ENCODE peak calls at places on chromosome 17, in ten cellular contexts. L, O, K, U, R, T, V, G, Y and M are unnamed samples.

GRCh38 chr17:48442819-48443218 is 12.8 kb upstream of the SKAP1 start:
- DNase-seq in U (no peak), R (no peak), K (no peak), Y (no peak), L (no peak), T (no peak), G (no peak), V (peak), O (no peak), M (no peak)

GRCh38 chr17:75011788-75012319 is 616 bp upstream of the MRPL58 start:
- DNase-seq in O (no peak), G (no peak), L (peak), Y (no peak), R (no peak), T (no peak), V (peak), U (peak), K (peak), M (no peak)

GRCh38 chr17:27506348-27507218 is 50.3 kb downstream of the KSR1 start:
- DNase-seq in R (no peak), G (no peak), Y (peak), K (no peak), V (peak), U (no peak), L (no peak), O (peak), T (no peak), M (no peak)

GRCh38 chr17:32187276-32187675 is 45.0 kb downstream of the RHOT1 start:
- DNase-seq in R (no peak), Y (no peak), T (no peak), U (no peak), O (no peak), K (no peak), V (peak), L (no peak), G (no peak), M (no peak)

GRCh38 chr17:8290043-8290442 is 1.6 kb downstream of the RANGRF start:
- DNase-seq in R (no peak), O (no peak), K (no peak), T (no peak), Y (no peak), L (no peak), G (no peak), V (peak), U (no peak), M (no peak)

GRCh38 chr17:55281592-55282378 is 17.0 kb downstream of the HLF start:
- DNase-seq in R (no peak), L (no peak), U (no peak), Y (no peak), K (no peak), T (no peak), O (no peak), G (no peak), V (no peak), M (no peak)

GRCh38 chr17:74960739-74961342 is 11.7 kb downstream of the HID1 start:
- DNase-seq in K (peak), U (no peak), G (no peak), O (peak), R (peak), T (peak), L (peak), Y (peak), V (no peak), M (no peak)

GRCh38 chr17:75773121-75773807 is 8.3 kb upstream of the GALK1 start:
- DNase-seq in Y (no peak), V (no peak), O (no peak), G (no peak), U (peak), K (no peak), T (no peak), R (no peak), L (no peak), M (no peak)

GRCh38 chr17:58759522-58759921 is 3.9 kb downstream of the PPM1E start:
- DNase-seq in O (no peak), U (no peak), V (no peak), Y (no peak), R (no peak), G (no peak), T (no peak), L (no peak), K (no peak), M (no peak)

GRCh38 chr17:78986048-78986648 is 6.4 kb upstream of the LGALS3BP start:
- DNase-seq in Y (no peak), O (no peak), U (peak), V (peak), G (no peak), L (no peak), T (peak), R (no peak), K (peak), M (no peak)

GRCh38 chr17:81380682-81381518 is 14.4 kb upstream of the BAHCC1 start:
- DNase-seq in K (no peak), O (no peak), Y (peak), U (peak), L (no peak), R (no peak), T (no peak), G (no peak), V (no peak), M (no peak)
- TF ChIP-seq CTCF in K (no peak), O (no peak), Y (no peak), U (no peak), L (no peak), R (no peak), T (no peak), G (no peak), V (no peak), M (no peak)

GRCh38 chr17:17216236-17216635 is 10.1 kb upstream of the PLD6 start:
- DNase-seq in U (no peak), Y (no peak), T (no peak), O (no peak), R (no peak), K (no peak), G (no peak), L (no peak), V (no peak), M (no peak)

GRCh38 chr17:17213775-17214174 is 7.6 kb upstream of the PLD6 start:
- DNase-seq in T (no peak), U (no peak), G (no peak), R (no peak), O (no peak), L (no peak), K (no peak), V (no peak), Y (no peak), M (no peak)

GRCh38 chr17:17215575-17215974 is 9.4 kb upstream of the PLD6 start:
- DNase-seq in Y (no peak), O (no peak), T (no peak), U (no peak), V (no peak), K (no peak), L (no peak), G (no peak), R (no peak), M (no peak)

GRCh38 chr17:17214646-17215436 is 8.7 kb upstream of the PLD6 start:
- DNase-seq in U (no peak), V (no peak), T (no peak), L (no peak), O (no peak), R (no peak), K (no peak), G (no peak), Y (no peak), M (no peak)

DNA sequence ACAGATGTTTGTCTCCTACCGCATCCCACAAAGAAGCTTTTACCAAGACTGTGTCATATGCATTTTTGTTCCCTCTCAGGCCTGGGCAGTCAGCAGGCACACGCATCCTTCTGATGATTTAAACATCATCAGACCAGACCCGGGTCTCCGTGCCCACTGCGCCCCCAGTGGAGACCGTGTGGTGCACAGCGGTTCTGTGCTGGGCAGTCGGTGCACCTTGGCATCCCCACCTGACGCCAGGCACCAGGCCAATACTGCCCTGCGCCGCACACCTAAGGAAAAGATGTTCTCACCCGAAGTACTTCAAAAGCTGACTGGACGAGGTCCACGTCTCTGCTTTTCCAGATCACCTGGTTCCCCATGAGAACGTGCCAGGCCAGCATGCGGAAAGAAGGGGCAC is 10.6 kb upstream of the PLD6 start:
- DNase-seq in T (no peak), U (no peak), O (no peak), Y (no peak), R (no peak), L (no peak), V (no peak), K (no peak), G (no peak), M (no peak)
- TF ChIP-seq CTCF in T (no peak), U (no peak), O (no peak), Y (peak), R (no peak), L (no peak), V (peak), K (no peak), G (no peak), M (no peak)

GRCh38 chr17:67385122-67385988 is 8.3 kb downstream of the PITPNC1 start:
- DNase-seq in Y (peak), L (no peak), V (no peak), G (no peak), K (no peak), U (no peak), T (no peak), O (no peak), R (no peak), M (no peak)
- TF ChIP-seq CTCF in Y (no peak), L (no peak), V (no peak), G (no peak), K (no peak), U (no peak), T (no peak), O (no peak), R (no peak), M (no peak)

GRCh38 chr17:50139185-50139783 is 9.3 kb upstream of the SAMD14 start:
- DNase-seq in Y (no peak), K (no peak), R (no peak), G (no peak), O (no peak), T (no peak), L (no peak), U (no peak), V (no peak), M (no peak)
- TF ChIP-seq CTCF in Y (no peak), K (no peak), R (no peak), G (no peak), O (no peak), T (no peak), L (no peak), U (no peak), V (no peak), M (no peak)

GRCh38 chr17:67562036-67562435 is 155.7 kb upstream of the NOL11 start:
- DNase-seq in V (no peak), G (no peak), T (no peak), O (no peak), Y (peak), K (no peak), R (no peak), L (no peak), U (no peak), M (no peak)

GRCh38 chr17:67557052-67557845 is 160.5 kb upstream of the NOL11 start:
- DNase-seq in R (no peak), G (no peak), V (no peak), Y (peak), T (no peak), K (no peak), U (no peak), L (no peak), O (no peak), M (no peak)

GRCh38 chr17:67557921-67558320 is 159.8 kb upstream of the NOL11 start:
- DNase-seq in R (no peak), U (no peak), G (no peak), Y (peak), L (no peak), V (no peak), T (no peak), K (no peak), O (no peak), M (no peak)

GRCh38 chr17:67558740-67559380 is 158.9 kb upstream of the NOL11 start:
- DNase-seq in V (no peak), U (no peak), T (no peak), G (no peak), L (no peak), K (no peak), Y (peak), O (no peak), R (no peak), M (no peak)

DNA sequence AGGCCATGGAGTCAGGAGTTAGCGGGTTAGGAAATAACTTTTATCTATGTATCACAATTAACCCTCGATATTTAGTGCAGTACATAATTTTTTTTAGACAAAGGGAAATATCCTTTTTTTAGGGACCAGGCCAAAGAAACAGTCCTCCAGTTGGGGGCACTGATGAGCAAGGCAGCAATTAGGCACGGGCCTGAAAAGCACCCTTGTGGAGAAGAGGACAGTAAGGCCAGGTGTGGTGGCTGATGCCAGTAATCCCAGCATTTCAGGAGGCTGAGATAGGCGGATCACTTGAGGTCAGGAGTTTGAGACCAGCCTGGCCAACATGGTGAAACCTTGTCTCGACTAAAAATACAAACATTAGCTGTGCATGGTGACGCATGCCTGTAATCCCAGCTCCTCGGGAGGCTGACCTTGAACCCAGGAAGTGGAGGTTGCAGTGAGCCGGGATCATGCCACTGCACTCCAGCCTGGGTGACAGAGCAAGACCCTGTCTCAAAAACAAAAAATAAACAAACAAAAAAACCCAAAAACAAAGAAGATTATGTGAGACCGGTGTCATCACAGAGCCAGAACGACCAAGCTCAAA is 158.3 kb upstream of the NOL11 start:
- DNase-seq in O (peak), T (peak), U (no peak), L (no peak), V (peak), K (no peak), R (no peak), Y (peak), G (no peak), M (no peak)
- TF ChIP-seq CTCF in O (peak), T (peak), U (no peak), L (no peak), V (peak), K (peak), R (peak), Y (peak), G (peak), M (no peak)

GRCh38 chr17:39672522-39673334 is 4.5 kb downstream of the PNMT start:
- DNase-seq in K (no peak), L (no peak), Y (no peak), U (no peak), R (no peak), V (no peak), O (no peak), T (no peak), G (no peak), M (no peak)
- TF ChIP-seq CTCF in K (peak), L (peak), Y (peak), U (no peak), R (no peak), V (no peak), O (no peak), T (peak), G (no peak), M (peak)

GRCh38 chr17:795276-795675 is 13.1 kb downstream of the MRM3 start:
- DNase-seq in G (no peak), O (no peak), T (no peak), Y (no peak), K (no peak), L (no peak), U (no peak), V (no peak), R (no peak), M (no peak)

GRCh38 chr17:794876-795275 is 12.7 kb downstream of the MRM3 start:
- DNase-seq in T (peak), U (peak), L (peak), G (no peak), Y (peak), K (peak), O (peak), V (peak), R (peak), M (no peak)

GRCh38 chr17:791807-792206 is 9.7 kb downstream of the MRM3 start:
- DNase-seq in O (no peak), R (no peak), L (no peak), G (no peak), V (no peak), U (no peak), K (no peak), Y (peak), T (no peak), M (no peak)

GRCh38 chr17:789160-789840 is 7.1 kb downstream of the MRM3 start:
- DNase-seq in K (no peak), V (no peak), Y (no peak), T (no peak), U (no peak), L (no peak), R (no peak), O (no peak), G (no peak), M (no peak)

DNA sequence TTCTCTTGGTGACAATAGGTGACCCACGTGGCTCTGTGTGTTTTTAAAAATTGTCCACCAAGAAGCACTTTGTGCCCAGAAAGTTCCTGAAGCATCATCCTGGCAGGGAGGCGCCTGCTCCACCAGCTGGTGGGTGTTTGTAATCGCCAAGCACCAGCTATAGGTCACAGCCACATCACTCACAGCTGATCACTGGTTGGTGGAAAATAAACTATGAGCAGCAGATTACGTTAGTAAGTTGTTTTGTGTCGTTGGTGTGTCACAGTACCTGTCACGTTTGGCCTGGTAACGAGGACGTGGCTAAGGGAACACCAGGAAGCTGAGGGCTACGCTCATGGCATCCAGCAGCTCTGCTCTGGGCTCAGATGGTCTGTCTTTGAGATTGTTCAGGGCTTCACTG is 10.1 kb downstream of the MRM3 start:
- DNase-seq in T (peak), R (no peak), K (no peak), V (no peak), O (no peak), L (no peak), Y (peak), U (no peak), G (no peak), M (no peak)
- TF ChIP-seq CTCF in T (no peak), R (no peak), K (no peak), V (peak), O (no peak), L (no peak), Y (peak), U (no peak), G (no peak), M (no peak)

DNA sequence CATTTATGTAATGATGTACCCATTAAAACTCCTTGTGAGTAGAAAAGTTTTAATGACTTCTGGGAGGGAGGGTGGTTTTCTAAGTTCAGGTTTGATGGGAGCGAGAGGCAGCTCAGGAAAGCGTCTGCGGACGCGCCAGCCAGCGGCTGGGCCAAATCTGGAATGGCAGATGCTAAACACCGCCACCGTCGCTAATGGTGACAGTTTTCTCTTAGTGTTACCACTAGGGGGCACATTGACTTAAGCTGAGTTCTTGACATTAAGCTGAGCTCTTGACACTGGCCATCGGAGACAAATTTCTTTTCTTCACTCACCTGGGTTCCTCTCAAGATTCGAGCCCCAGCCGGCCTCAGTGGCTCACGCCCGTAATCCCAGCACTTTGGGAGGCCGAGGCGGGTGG is 6.7 kb downstream of the TRPV1 start:
- DNase-seq in O (peak), U (no peak), K (no peak), G (no peak), L (peak), V (no peak), R (no peak), Y (peak), T (peak), M (no peak)
- TF ChIP-seq CTCF in O (peak), U (no peak), K (peak), G (peak), L (peak), V (peak), R (peak), Y (peak), T (peak), M (peak)

GRCh38 chr17:10724546-10725195 is 5.2 kb downstream of the TMEM220 start:
- DNase-seq in T (no peak), V (no peak), G (no peak), U (no peak), K (peak), R (no peak), O (no peak), Y (no peak), L (no peak), M (no peak)
- TF ChIP-seq CTCF in T (no peak), V (no peak), G (no peak), U (no peak), K (no peak), R (no peak), O (no peak), Y (no peak), L (no peak), M (no peak)

GRCh38 chr17:9465216-9465921 is 110.3 kb downstream of the STX8 start:
- DNase-seq in U (no peak), L (no peak), G (no peak), V (no peak), K (no peak), O (no peak), T (no peak), Y (no peak), R (no peak), M (no peak)
- TF ChIP-seq CTCF in U (no peak), L (no peak), G (no peak), V (no peak), K (no peak), O (no peak), T (no peak), Y (no peak), R (no peak), M (no peak)